ENCODE peak calls at places on chromosomes 2 and 18, in five cellular contexts. W, R, E, N and Z are unnamed samples.

GRCh38 chr2:138787053-138787666 is 7.0 kb upstream of the NXPH2 start:
- DNase-seq in W (no peak), R (peak), E (peak), N (no peak), Z (no peak)

GRCh38 chr2:68901199-68901515 is 30.0 kb upstream of the BMP10 start:
- DNase-seq in W (no peak), R (peak), E (no peak), N (no peak), Z (no peak)

GRCh38 chr18:48669180-48669675 is 130.4 kb downstream of the CTIF start:
- DNase-seq in W (no peak), R (no peak), E (no peak), N (no peak), Z (no peak)

GRCh38 chr2:186718895-186719294 is 25.0 kb downstream of the FAM171B start:
- DNase-seq in W (no peak), R (no peak), E (no peak), N (no peak), Z (no peak)

GRCh38 chr2:219500135-219500534 is 1.4 kb downstream of the GMPPA start:
- DNase-seq in W (no peak), R (no peak), E (no peak), N (no peak), Z (no peak)

GRCh38 chr2:108612514-108613183 is 78.4 kb downstream of the LIMS1 start:
- DNase-seq in W (no peak), R (no peak), E (no peak), N (no peak), Z (no peak)

GRCh38 chr2:241133436-241133820 is 15.8 kb downstream of the PASK start:
- DNase-seq in W (no peak), R (no peak), E (no peak), N (no peak), Z (no peak)

GRCh38 chr18:36187138-36187825 is at the start of gene MOCOS:
- DNase-seq in W (peak), R (peak), E (peak), N (peak), Z (peak)

GRCh38 chr2:127449439-127449838 is 31.2 kb downstream of the PROC start:
- DNase-seq in W (no peak), R (no peak), E (no peak), N (no peak), Z (no peak)

GRCh38 chr2:29426354-29426753 is 311.1 kb downstream of the CLIP4 start:
- DNase-seq in W (no peak), R (no peak), E (no peak), N (no peak), Z (no peak)

GRCh38 chr18:10230072-10230471 is 224.4 kb upstream of the APCDD1 start:
- DNase-seq in W (no peak), R (peak), E (peak), N (no peak), Z (no peak)

GRCh38 chr2:180334514-180334913 is 327.4 kb upstream of the CWC22 start:
- DNase-seq in W (no peak), R (no peak), E (no peak), N (no peak), Z (no peak)

GRCh38 chr2:17857016-17857415 is 21.5 kb upstream of the KCNS3 start:
- DNase-seq in W (no peak), R (peak), E (no peak), N (no peak), Z (no peak)

GRCh38 chr2:28639092-28639691 is 112.4 kb upstream of the PPP1CB start:
- DNase-seq in W (no peak), R (no peak), E (no peak), N (no peak), Z (no peak)

GRCh38 chr2:29079887-29080286 is 5.6 kb upstream of the PCARE start:
- DNase-seq in W (no peak), R (no peak), E (no peak), N (no peak), Z (no peak)

GRCh38 chr2:44895061-44895460 is 46.4 kb upstream of the SIX3 start:
- DNase-seq in W (no peak), R (no peak), E (no peak), N (no peak), Z (no peak)

GRCh38 chr2:26914286-26914962 is 56.0 kb upstream of the MAPRE3 start:
- DNase-seq in W (no peak), R (no peak), E (no peak), N (peak), Z (no peak)

GRCh38 chr2:173354073-173354600 is 535 bp upstream of the CDCA7 start:
- DNase-seq in W (no peak), R (no peak), E (no peak), N (no peak), Z (no peak)

GRCh38 chr2:120750488-120751210 is 15.0 kb downstream of the GLI2 start:
- DNase-seq in W (no peak), R (no peak), E (no peak), N (peak), Z (no peak)

GRCh38 chr2:24183369-24184069 is 8.7 kb downstream of the FAM228A start:
- DNase-seq in W (no peak), R (no peak), E (no peak), N (no peak), Z (no peak)

GRCh38 chr2:5365871-5366461 is 326.2 kb upstream of the SOX11 start:
- DNase-seq in W (peak), R (peak), E (no peak), N (peak), Z (no peak)

GRCh38 chr18:3466051-3466450 is 16.1 kb downstream of the TGIF1 start:
- DNase-seq in W (no peak), R (peak), E (peak), N (no peak), Z (no peak)

GRCh38 chr2:127226520-127227263 is 6.6 kb upstream of the CYP27C1 start:
- DNase-seq in W (peak), R (peak), E (peak), N (no peak), Z (no peak)

GRCh38 chr2:241242306-241242705 is 53.8 kb downstream of the ANO7 start:
- DNase-seq in W (no peak), R (no peak), E (no peak), N (no peak), Z (no peak)

GRCh38 chr2:20946494-20946893 is 97.4 kb downstream of the APOB start:
- DNase-seq in W (no peak), R (no peak), E (no peak), N (no peak), Z (no peak)

GRCh38 chr18:45312727-45313126 is 302.5 kb upstream of the SLC14A2 start:
- DNase-seq in W (no peak), R (no peak), E (no peak), N (no peak), Z (no peak)

GRCh38 chr2:24339856-24340262 is 20.5 kb downstream of the ITSN2 start:
- DNase-seq in W (no peak), R (no peak), E (no peak), N (no peak), Z (no peak)

GRCh38 chr2:188620916-188621315 is 329.2 kb downstream of the GULP1 start:
- DNase-seq in W (no peak), R (no peak), E (no peak), N (no peak), Z (no peak)

GRCh38 chr2:109065335-109065734 is 63.7 kb upstream of the SH3RF3 start:
- DNase-seq in W (no peak), R (no peak), E (no peak), N (no peak), Z (no peak)

GRCh38 chr2:19120941-19121750 is 237.3 kb downstream of the OSR1 start:
- DNase-seq in W (no peak), R (peak), E (peak), N (no peak), Z (no peak)

GRCh38 chr2:146489386-146489785 is 1355.4 kb upstream of the ACVR2A start:
- DNase-seq in W (no peak), R (no peak), E (no peak), N (no peak), Z (no peak)

GRCh38 chr2:205076405-205076804 is 531.1 kb downstream of the PARD3B start:
- DNase-seq in W (no peak), R (no peak), E (no peak), N (no peak), Z (no peak)

GRCh38 chr2:58501371-58501770 is 260.2 kb upstream of the FANCL start:
- DNase-seq in W (no peak), R (no peak), E (no peak), N (no peak), Z (no peak)

GRCh38 chr18:32469190-32469611 is 1.5 kb downstream of the GAREM1 start:
- DNase-seq in W (no peak), R (peak), E (peak), N (no peak), Z (no peak)

GRCh38 chr2:18885457-18885856 is 296.1 kb upstream of the NT5C1B start:
- DNase-seq in W (no peak), R (no peak), E (no peak), N (no peak), Z (no peak)

GRCh38 chr18:60981651-60982050 is 351.6 kb upstream of the CDH20 start:
- DNase-seq in W (no peak), R (no peak), E (no peak), N (no peak), Z (no peak)

DNA sequence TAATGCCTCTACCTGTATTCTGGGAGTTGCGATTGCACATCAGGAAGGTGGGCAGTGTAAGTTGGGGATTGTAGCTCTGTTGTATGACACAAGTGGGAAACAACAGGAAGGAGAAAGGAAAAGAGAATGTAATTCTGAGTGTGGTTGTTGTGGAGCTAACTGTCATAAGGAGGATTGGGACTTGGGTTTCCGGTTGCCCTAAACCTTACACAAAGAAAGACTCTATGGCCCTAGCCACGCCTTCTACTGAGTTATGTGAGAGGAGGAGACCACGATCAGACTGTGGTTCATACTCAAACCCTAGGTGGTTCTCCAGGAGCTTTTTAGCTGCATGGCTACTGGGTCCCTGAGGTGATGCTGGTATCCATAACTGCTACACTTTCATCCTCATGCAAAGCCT is 86.5 kb downstream of the TANC1 start:
- DNase-seq in W (no peak), R (no peak), E (no peak), N (no peak), Z (no peak)
- TF ChIP-seq CTCF in W (no peak), R (no peak), E (no peak), N (no peak), Z (no peak)

DNA sequence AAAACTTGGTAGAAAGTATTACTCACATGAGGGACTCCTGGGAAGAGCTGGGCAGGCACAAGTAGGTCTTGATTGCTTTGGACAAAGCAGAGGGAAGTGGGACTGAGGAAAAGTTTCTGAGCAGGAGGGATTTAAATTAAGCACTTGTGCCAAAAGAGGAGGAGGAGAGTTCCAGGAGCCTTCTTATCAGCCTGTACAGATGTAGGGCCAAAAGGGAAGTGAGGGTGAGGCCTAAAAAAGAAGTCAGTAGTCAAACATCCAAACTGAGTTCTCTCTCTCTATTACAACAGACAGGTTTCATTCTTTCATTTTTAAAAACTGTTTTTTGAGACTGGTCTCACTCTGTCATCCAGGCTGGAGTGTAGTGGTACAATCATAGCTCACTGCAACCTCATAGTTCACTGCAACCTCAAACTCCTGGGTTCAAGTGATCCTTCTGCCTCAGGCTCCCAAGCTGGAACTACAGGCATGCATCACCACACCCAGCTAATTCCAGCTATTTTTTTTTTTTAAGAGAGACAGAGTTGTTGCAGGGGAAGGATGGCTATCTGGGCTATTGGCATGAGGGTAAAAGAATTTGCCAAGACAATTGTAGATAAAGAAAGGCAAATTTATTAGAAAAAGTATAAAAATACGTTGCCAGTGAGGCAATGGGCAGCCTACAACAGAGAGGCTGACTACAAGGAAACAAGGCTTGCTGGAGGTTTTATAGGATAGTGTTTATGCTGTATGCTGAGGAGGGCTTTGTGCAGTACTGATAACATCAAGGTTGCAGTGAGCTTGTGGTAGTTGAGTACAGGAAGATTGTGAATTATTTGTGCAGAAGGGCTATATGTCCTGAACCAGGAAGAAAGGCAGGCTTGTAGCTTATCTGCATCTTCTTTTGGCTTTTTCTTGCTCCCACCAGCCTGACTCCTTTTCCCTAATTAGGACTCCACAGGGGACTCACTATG is 29.0 kb downstream of the CFAP210 start:
- DNase-seq in W (no peak), R (peak), E (no peak), N (no peak), Z (no peak)
- TF ChIP-seq CTCF in W (no peak), R (no peak), E (no peak), N (no peak), Z (no peak)

GRCh38 chr2:8148260-8148880 is 533.5 kb upstream of the ID2 start:
- DNase-seq in W (no peak), R (peak), E (peak), N (no peak), Z (no peak)
- TF ChIP-seq CTCF in W (no peak), R (no peak), E (no peak), N (no peak), Z (no peak)

DNA sequence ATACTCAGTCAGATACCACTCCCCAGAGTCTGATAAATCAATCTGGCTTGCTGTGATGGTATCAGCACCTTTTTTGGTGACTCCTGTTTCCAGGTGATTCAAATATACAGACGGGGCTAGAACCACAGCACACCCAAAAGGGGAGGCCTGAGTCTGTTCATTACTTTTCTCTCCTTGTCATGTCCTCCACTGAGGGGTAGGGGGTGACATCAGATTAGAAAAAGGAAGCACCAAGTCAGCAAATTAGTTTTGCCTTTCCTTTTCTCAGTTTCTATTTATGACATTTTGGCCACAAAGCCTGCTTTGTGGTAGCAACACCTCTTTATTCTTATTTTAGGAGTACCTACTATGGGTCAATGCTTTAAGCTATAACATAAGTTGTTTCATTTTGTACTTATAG is 127.4 kb downstream of the CCDC102B start:
- DNase-seq in W (no peak), R (peak), E (no peak), N (no peak), Z (no peak)
- TF ChIP-seq CTCF in W (no peak), R (peak), E (peak), N (peak), Z (no peak)

DNA sequence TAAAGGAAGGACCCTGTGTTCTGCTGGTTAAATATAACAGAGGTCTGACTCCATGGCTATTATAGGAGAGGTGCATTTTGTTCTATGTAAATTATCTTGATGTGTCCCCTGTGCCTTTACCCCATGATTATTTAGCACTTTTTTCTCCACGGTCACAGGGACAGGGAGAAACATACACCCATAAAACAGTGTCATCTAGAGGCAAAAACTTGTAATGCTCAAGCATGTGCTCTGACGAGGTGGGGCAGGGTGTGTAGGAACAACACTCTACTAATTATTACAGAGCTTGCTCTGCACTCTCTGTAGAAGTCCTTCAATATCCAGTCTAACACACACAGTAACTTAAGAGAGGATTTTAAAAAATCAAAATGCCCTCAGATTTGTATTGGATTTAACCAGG is 187.9 kb downstream of the NEDD4L start:
- DNase-seq in W (no peak), R (no peak), E (no peak), N (no peak), Z (no peak)
- TF ChIP-seq CTCF in W (no peak), R (peak), E (peak), N (peak), Z (no peak)

DNA sequence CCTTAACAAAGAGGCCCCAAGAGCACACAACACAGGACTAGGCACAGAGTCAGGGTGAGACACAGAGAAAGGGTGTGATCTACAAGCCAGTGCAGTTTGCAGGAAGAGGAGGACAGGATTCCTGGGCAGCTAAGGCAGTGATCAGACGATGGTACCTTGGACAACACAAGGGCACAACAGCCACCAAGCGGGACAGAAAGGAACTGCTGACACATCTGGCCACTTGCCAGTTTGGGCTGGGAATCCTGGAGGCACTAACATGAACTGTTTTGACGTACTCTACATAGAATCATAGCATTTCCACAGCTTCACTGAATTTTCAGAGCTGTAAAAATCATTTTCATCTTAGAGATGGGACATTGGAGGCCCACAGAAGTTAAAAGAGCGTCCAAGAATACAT is 221.5 kb upstream of the SLC35G4 start:
- DNase-seq in W (no peak), R (peak), E (peak), N (no peak), Z (no peak)
- TF ChIP-seq CTCF in W (peak), R (peak), E (no peak), N (peak), Z (no peak)

DNA sequence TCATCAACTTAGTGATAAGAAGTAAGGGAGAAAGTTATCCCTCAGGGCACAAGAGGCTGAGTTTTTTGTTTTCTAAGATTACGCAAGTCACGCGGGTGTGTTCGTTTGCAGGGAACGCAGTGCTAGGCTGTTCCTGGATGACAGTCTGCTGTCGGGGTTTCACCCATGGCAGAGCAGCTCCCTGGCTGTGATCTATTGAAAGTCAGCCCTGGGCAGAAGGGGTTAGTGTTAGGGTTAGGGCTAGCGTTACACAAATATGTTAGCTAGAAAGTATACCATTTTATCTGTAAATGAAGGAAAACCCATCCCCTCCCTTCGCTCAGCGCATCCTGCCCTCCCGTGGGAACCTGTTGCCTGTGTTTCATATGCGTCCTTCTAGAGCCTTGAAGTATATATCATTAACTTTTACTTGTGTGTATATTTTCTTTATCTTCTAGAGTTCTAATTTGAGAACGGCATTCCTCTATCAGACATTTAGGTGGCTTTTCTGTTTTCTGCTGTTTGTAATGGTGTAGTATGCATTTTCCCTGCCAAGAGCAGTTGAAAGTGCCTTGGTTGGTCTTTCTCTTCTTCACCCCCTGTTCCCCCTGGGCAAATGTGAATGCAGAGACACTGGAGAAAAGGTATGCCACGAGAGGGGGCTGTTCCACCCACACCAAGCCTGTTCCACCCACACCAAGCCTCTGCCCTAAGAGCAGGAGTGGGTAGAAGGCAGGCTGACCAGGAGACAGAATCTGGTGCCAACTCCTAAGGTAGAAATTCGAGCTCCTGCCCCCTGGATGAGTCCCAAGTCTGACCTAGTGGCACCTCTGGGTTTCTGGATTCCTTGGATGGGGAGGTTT is 47.0 kb downstream of the ARMC9 start:
- DNase-seq in W (no peak), R (peak), E (no peak), N (no peak), Z (no peak)
- TF ChIP-seq CTCF in W (no peak), R (no peak), E (no peak), N (no peak), Z (no peak)